ENCODE peak calls at places on chromosomes 13 and 19, in six cellular contexts. S is natural killer cell treated with Interleukin-12 subunit alpha and Interleukin-12 subunit beta and Interleukin-15 and Interleukin-18, amount 100 ng/mL, for 72 hours; Y is anterior cingulate cortex; J is T-helper 9 cell; I is fibroblast of the conjunctiva; Z is pancreas. X is an unnamed sample.
A peak's percentile ranks its signal among the peaks of the same experiment; 100 is the strongest.

GRCh38 chr13:75635621-75636338 is at the start of gene LMO7:
- DNase-seq in S (peak; percentile 77), Y (no peak), J (peak; percentile 46), I (no peak), Z (peak; percentile 69), X (no peak)

GRCh38 chr13:84843368-84843767 is 955.9 kb downstream of the SLITRK6 start:
- DNase-seq in S (no peak), Y (no peak), J (no peak), I (no peak), Z (no peak), X (no peak)

GRCh38 chr19:52190679-52191293 is 934 bp downstream of the PPP2R1A start:
- DNase-seq in S (no peak), Y (no peak), J (no peak), I (peak; percentile 29), Z (peak; percentile 40), X (peak; percentile 22)

GRCh38 chr13:58059624-58060023 is 428.1 kb downstream of the PCDH17 start:
- DNase-seq in S (no peak), Y (no peak), J (no peak), I (no peak), Z (no peak), X (no peak)

GRCh38 chr13:29539866-29540265 is 55.6 kb downstream of the SLC7A1 start:
- DNase-seq in S (no peak), Y (no peak), J (no peak), I (no peak), Z (no peak), X (no peak)

GRCh38 chr13:78319101-78319627 is 284.2 kb downstream of the POU4F1 start:
- DNase-seq in S (no peak), Y (no peak), J (no peak), I (no peak), Z (no peak), X (no peak)

GRCh38 chr13:73730014-73730413 is 404.2 kb downstream of the KLF12 start:
- DNase-seq in S (no peak), Y (no peak), J (no peak), I (no peak), Z (no peak), X (no peak)

GRCh38 chr13:76383671-76384461 is 502.3 kb downstream of the KCTD12 start:
- DNase-seq in S (no peak), Y (no peak), J (no peak), I (peak; percentile 86), Z (no peak), X (peak; percentile 55)

GRCh38 chr19:50803633-50804419 is 13.6 kb downstream of the ACP4 start:
- DNase-seq in S (no peak), Y (no peak), J (no peak), I (no peak), Z (peak; percentile 55), X (peak; percentile 10)

GRCh38 chr19:18366027-18366435 is 19.9 kb upstream of the GDF15 start:
- DNase-seq in S (no peak), Y (no peak), J (no peak), I (no peak), Z (no peak), X (no peak)

GRCh38 chr19:33639034-33639681 is 17.4 kb downstream of the CHST8 start:
- DNase-seq in S (no peak), Y (no peak), J (no peak), I (no peak), Z (no peak), X (no peak)

GRCh38 chr19:4807188-4807587 is 15.7 kb downstream of the FEM1A start:
- DNase-seq in S (no peak), Y (no peak), J (no peak), I (no peak), Z (no peak), X (peak; percentile 79)

GRCh38 chr13:41457589-41458186 is 338 bp downstream of the RGCC start:
- DNase-seq in S (peak; percentile 68), Y (no peak), J (peak; percentile 32), I (no peak), Z (peak; percentile 40), X (no peak)

GRCh38 chr19:45782162-45782623 is at the start of gene DMPK:
- DNase-seq in S (no peak), Y (no peak), J (no peak), I (no peak), Z (peak; percentile 72), X (no peak)